ENCODE peak calls at places on chromosomes 1 and 21, in seven cellular contexts. One of them, this sample, is unnamed.

GRCh38 chr1:69215883-69216282 is 351.8 kb upstream of the LRRC7 start:
- DNase-seq in head of caudate nucleus: no peak
- DNase-seq in psoas muscle: no peak
- DNase-seq in RWPE1: no peak
- DNase-seq in SHP77: no peak
- DNase-seq in activated CD8-positive, alpha-beta T cell treated with anti-CD3 and anti-CD28 coated beads, Interleukin-2, amount 10 ng/mL, durations not matched to agents 7 days and 5 days: no peak
- DNase-seq in occipital lobe: no peak
- DNase-seq in this sample: no peak

GRCh38 chr1:46550751-46551231 is 656 bp downstream of the KNCN start:
- DNase-seq in head of caudate nucleus: no peak
- DNase-seq in psoas muscle: no peak
- DNase-seq in RWPE1: no peak
- DNase-seq in SHP77: peak
- DNase-seq in activated CD8-positive, alpha-beta T cell treated with anti-CD3 and anti-CD28 coated beads, Interleukin-2, amount 10 ng/mL, durations not matched to agents 7 days and 5 days: no peak
- DNase-seq in occipital lobe: no peak
- DNase-seq in this sample: no peak

GRCh38 chr1:15062479-15063099 is 91.0 kb upstream of the TMEM51 start:
- DNase-seq in head of caudate nucleus: no peak
- DNase-seq in psoas muscle: no peak
- DNase-seq in RWPE1: no peak
- DNase-seq in SHP77: no peak
- DNase-seq in activated CD8-positive, alpha-beta T cell treated with anti-CD3 and anti-CD28 coated beads, Interleukin-2, amount 10 ng/mL, durations not matched to agents 7 days and 5 days: no peak
- DNase-seq in occipital lobe: no peak
- DNase-seq in this sample: no peak

GRCh38 chr1:78301141-78301540 is 189.6 kb upstream of the PTGFR start:
- DNase-seq in head of caudate nucleus: no peak
- DNase-seq in psoas muscle: no peak
- DNase-seq in RWPE1: no peak
- DNase-seq in SHP77: no peak
- DNase-seq in activated CD8-positive, alpha-beta T cell treated with anti-CD3 and anti-CD28 coated beads, Interleukin-2, amount 10 ng/mL, durations not matched to agents 7 days and 5 days: no peak
- DNase-seq in occipital lobe: no peak
- DNase-seq in this sample: no peak

GRCh38 chr1:40383095-40383487 is 9.6 kb downstream of the SMAP2 start:
- DNase-seq in head of caudate nucleus: peak
- DNase-seq in psoas muscle: no peak
- DNase-seq in RWPE1: no peak
- DNase-seq in SHP77: no peak
- DNase-seq in activated CD8-positive, alpha-beta T cell treated with anti-CD3 and anti-CD28 coated beads, Interleukin-2, amount 10 ng/mL, durations not matched to agents 7 days and 5 days: no peak
- DNase-seq in occipital lobe: no peak
- DNase-seq in this sample: peak

GRCh38 chr21:18451679-18452078 is 48.1 kb upstream of the TMPRSS15 start:
- DNase-seq in head of caudate nucleus: no peak
- DNase-seq in psoas muscle: no peak
- DNase-seq in RWPE1: no peak
- DNase-seq in SHP77: no peak
- DNase-seq in activated CD8-positive, alpha-beta T cell treated with anti-CD3 and anti-CD28 coated beads, Interleukin-2, amount 10 ng/mL, durations not matched to agents 7 days and 5 days: no peak
- DNase-seq in occipital lobe: no peak
- DNase-seq in this sample: no peak

GRCh38 chr1:54360165-54361005 is 45.8 kb downstream of the SSBP3 start:
- DNase-seq in head of caudate nucleus: no peak
- DNase-seq in psoas muscle: no peak
- DNase-seq in RWPE1: no peak
- DNase-seq in SHP77: no peak
- DNase-seq in activated CD8-positive, alpha-beta T cell treated with anti-CD3 and anti-CD28 coated beads, Interleukin-2, amount 10 ng/mL, durations not matched to agents 7 days and 5 days: no peak
- DNase-seq in occipital lobe: no peak
- DNase-seq in this sample: no peak

GRCh38 chr1:205287723-205288122 is 33.8 kb downstream of the NUAK2 start:
- DNase-seq in head of caudate nucleus: no peak
- DNase-seq in psoas muscle: no peak
- DNase-seq in RWPE1: no peak
- DNase-seq in SHP77: no peak
- DNase-seq in activated CD8-positive, alpha-beta T cell treated with anti-CD3 and anti-CD28 coated beads, Interleukin-2, amount 10 ng/mL, durations not matched to agents 7 days and 5 days: no peak
- DNase-seq in occipital lobe: no peak
- DNase-seq in this sample: no peak

GRCh38 chr21:34693192-34693810 is 24.5 kb downstream of the CLIC6 start:
- DNase-seq in head of caudate nucleus: no peak
- DNase-seq in psoas muscle: no peak
- DNase-seq in RWPE1: peak
- DNase-seq in SHP77: peak
- DNase-seq in activated CD8-positive, alpha-beta T cell treated with anti-CD3 and anti-CD28 coated beads, Interleukin-2, amount 10 ng/mL, durations not matched to agents 7 days and 5 days: peak
- DNase-seq in occipital lobe: no peak
- DNase-seq in this sample: peak

GRCh38 chr1:195894411-195894810 is 713.8 kb downstream of the KCNT2 start:
- DNase-seq in head of caudate nucleus: no peak
- DNase-seq in psoas muscle: no peak
- DNase-seq in RWPE1: no peak
- DNase-seq in SHP77: no peak
- DNase-seq in activated CD8-positive, alpha-beta T cell treated with anti-CD3 and anti-CD28 coated beads, Interleukin-2, amount 10 ng/mL, durations not matched to agents 7 days and 5 days: no peak
- DNase-seq in occipital lobe: no peak
- DNase-seq in this sample: no peak

GRCh38 chr21:14554948-14555347 is 8.8 kb upstream of the SAMSN1 start:
- DNase-seq in head of caudate nucleus: no peak
- DNase-seq in psoas muscle: no peak
- DNase-seq in RWPE1: no peak
- DNase-seq in SHP77: no peak
- DNase-seq in activated CD8-positive, alpha-beta T cell treated with anti-CD3 and anti-CD28 coated beads, Interleukin-2, amount 10 ng/mL, durations not matched to agents 7 days and 5 days: peak
- DNase-seq in occipital lobe: no peak
- DNase-seq in this sample: no peak

GRCh38 chr1:18919174-18919905 is 17.0 kb upstream of the ALDH4A1 start:
- DNase-seq in head of caudate nucleus: no peak
- DNase-seq in psoas muscle: no peak
- DNase-seq in RWPE1: no peak
- DNase-seq in SHP77: no peak
- DNase-seq in activated CD8-positive, alpha-beta T cell treated with anti-CD3 and anti-CD28 coated beads, Interleukin-2, amount 10 ng/mL, durations not matched to agents 7 days and 5 days: no peak
- DNase-seq in occipital lobe: no peak
- DNase-seq in this sample: no peak

This sample was measured in pons.